ENCODE peak calls at places on chromosomes 2 and 18, in four cellular contexts. One of them, this sample, is unnamed.

GRCh38 chr18:68024716-68025115 is 508.2 kb upstream of the DSEL start:
- DNase-seq in NCI-H2081: no peak
- DNase-seq in T-helper 1 cell: no peak
- DNase-seq in NCI-H1092 treated with DMSO at 0.1 percent for 48 hours: no peak
- DNase-seq in this sample: no peak

GRCh38 chr2:134461511-134461910 is 207.6 kb downstream of the MGAT5 start:
- DNase-seq in NCI-H2081: no peak
- DNase-seq in T-helper 1 cell: no peak
- DNase-seq in NCI-H1092 treated with DMSO at 0.1 percent for 48 hours: no peak
- DNase-seq in this sample: no peak

GRCh38 chr18:13716916-13717315 is 9.4 kb downstream of the FAM210A start:
- DNase-seq in NCI-H2081: no peak
- DNase-seq in T-helper 1 cell: no peak
- DNase-seq in NCI-H1092 treated with DMSO at 0.1 percent for 48 hours: no peak
- DNase-seq in this sample: no peak

GRCh38 chr18:12296457-12296856 is 11.6 kb upstream of the TUBB6 start:
- DNase-seq in NCI-H2081: no peak
- DNase-seq in T-helper 1 cell: no peak
- DNase-seq in NCI-H1092 treated with DMSO at 0.1 percent for 48 hours: no peak
- DNase-seq in this sample: no peak

GRCh38 chr2:100944617-100945432 is 57.3 kb upstream of the RPL31 start:
- DNase-seq in NCI-H2081: no peak
- DNase-seq in T-helper 1 cell: no peak
- DNase-seq in NCI-H1092 treated with DMSO at 0.1 percent for 48 hours: no peak
- DNase-seq in this sample: no peak

GRCh38 chr2:41595235-41595634 is 452.6 kb upstream of the PKDCC start:
- DNase-seq in NCI-H2081: no peak
- DNase-seq in T-helper 1 cell: no peak
- DNase-seq in NCI-H1092 treated with DMSO at 0.1 percent for 48 hours: no peak
- DNase-seq in this sample: no peak

GRCh38 chr2:201996006-201996405 is 37.6 kb upstream of the FZD7 start:
- DNase-seq in NCI-H2081: no peak
- DNase-seq in T-helper 1 cell: no peak
- DNase-seq in NCI-H1092 treated with DMSO at 0.1 percent for 48 hours: no peak
- DNase-seq in this sample: no peak

GRCh38 chr18:63378919-63379638 is 12.1 kb upstream of the KDSR start:
- DNase-seq in NCI-H2081: no peak
- DNase-seq in T-helper 1 cell: no peak
- DNase-seq in NCI-H1092 treated with DMSO at 0.1 percent for 48 hours: no peak
- DNase-seq in this sample: no peak

GRCh38 chr18:63224574-63224973 is 95.0 kb downstream of the BCL2 start:
- DNase-seq in NCI-H2081: no peak
- DNase-seq in T-helper 1 cell: no peak
- DNase-seq in NCI-H1092 treated with DMSO at 0.1 percent for 48 hours: no peak
- DNase-seq in this sample: no peak

GRCh38 chr2:167187049-167187727 is 298.9 kb downstream of the XIRP2 start:
- DNase-seq in NCI-H2081: no peak
- DNase-seq in T-helper 1 cell: no peak
- DNase-seq in NCI-H1092 treated with DMSO at 0.1 percent for 48 hours: no peak
- DNase-seq in this sample: no peak

GRCh38 chr2:115168457-115168856 is 726.0 kb downstream of the DPP10 start:
- DNase-seq in NCI-H2081: no peak
- DNase-seq in T-helper 1 cell: no peak
- DNase-seq in NCI-H1092 treated with DMSO at 0.1 percent for 48 hours: no peak
- DNase-seq in this sample: no peak

GRCh38 chr2:231900486-231900942 is 25.7 kb downstream of the NPPC start:
- DNase-seq in NCI-H2081: no peak
- DNase-seq in T-helper 1 cell: no peak
- DNase-seq in NCI-H1092 treated with DMSO at 0.1 percent for 48 hours: no peak
- DNase-seq in this sample: no peak

GRCh38 chr18:65082907-65083306 is 667.9 kb upstream of the CDH7 start:
- DNase-seq in NCI-H2081: no peak
- DNase-seq in T-helper 1 cell: no peak
- DNase-seq in NCI-H1092 treated with DMSO at 0.1 percent for 48 hours: no peak
- DNase-seq in this sample: peak; percentile 55

GRCh38 chr2:239465017-239466001 is 64.5 kb upstream of the HDAC4 start:
- DNase-seq in NCI-H2081: no peak
- DNase-seq in T-helper 1 cell: no peak
- DNase-seq in NCI-H1092 treated with DMSO at 0.1 percent for 48 hours: no peak
- DNase-seq in this sample: no peak

GRCh38 chr2:98569197-98569793 is 39.0 kb downstream of the COA5 start:
- DNase-seq in NCI-H2081: peak; percentile 5
- DNase-seq in T-helper 1 cell: peak; percentile 26
- DNase-seq in NCI-H1092 treated with DMSO at 0.1 percent for 48 hours: no peak
- DNase-seq in this sample: peak; percentile 7

GRCh38 chr2:27663160-27663462 is 303 bp downstream of the SUPT7L start:
- DNase-seq in NCI-H2081: no peak
- DNase-seq in T-helper 1 cell: no peak
- DNase-seq in NCI-H1092 treated with DMSO at 0.1 percent for 48 hours: no peak
- DNase-seq in this sample: no peak

GRCh38 chr2:26942543-26943295 is 27.7 kb upstream of the MAPRE3 start:
- DNase-seq in NCI-H2081: peak; percentile 65
- DNase-seq in T-helper 1 cell: no peak
- DNase-seq in NCI-H1092 treated with DMSO at 0.1 percent for 48 hours: peak; percentile 7
- DNase-seq in this sample: peak; percentile 37

GRCh38 chr2:102657770-102658169 is 38.4 kb downstream of the SLC9A2 start:
- DNase-seq in NCI-H2081: no peak
- DNase-seq in T-helper 1 cell: no peak
- DNase-seq in NCI-H1092 treated with DMSO at 0.1 percent for 48 hours: no peak
- DNase-seq in this sample: no peak

GRCh38 chr2:46878886-46879285 is 36.7 kb downstream of the MCFD2 start:
- DNase-seq in NCI-H2081: no peak
- DNase-seq in T-helper 1 cell: no peak
- DNase-seq in NCI-H1092 treated with DMSO at 0.1 percent for 48 hours: no peak
- DNase-seq in this sample: no peak

GRCh38 chr18:72799106-72799505 is 68.7 kb downstream of the NETO1 start:
- DNase-seq in NCI-H2081: no peak
- DNase-seq in T-helper 1 cell: no peak
- DNase-seq in NCI-H1092 treated with DMSO at 0.1 percent for 48 hours: no peak
- DNase-seq in this sample: no peak

GRCh38 chr2:71703981-71704545 is 250.7 kb downstream of the DYSF start:
- DNase-seq in NCI-H2081: no peak
- DNase-seq in T-helper 1 cell: no peak
- DNase-seq in NCI-H1092 treated with DMSO at 0.1 percent for 48 hours: no peak
- DNase-seq in this sample: no peak

GRCh38 chr2:142596334-142597088 is 281.0 kb upstream of the KYNU start:
- DNase-seq in NCI-H2081: no peak
- DNase-seq in T-helper 1 cell: no peak
- DNase-seq in NCI-H1092 treated with DMSO at 0.1 percent for 48 hours: no peak
- DNase-seq in this sample: no peak

GRCh38 chr2:587371-587960 is 89.7 kb downstream of the TMEM18 start:
- DNase-seq in NCI-H2081: no peak
- DNase-seq in T-helper 1 cell: no peak
- DNase-seq in NCI-H1092 treated with DMSO at 0.1 percent for 48 hours: no peak
- DNase-seq in this sample: no peak

GRCh38 chr2:99072556-99072955 is 69.0 kb upstream of the C2orf15 start:
- DNase-seq in NCI-H2081: no peak
- DNase-seq in T-helper 1 cell: no peak
- DNase-seq in NCI-H1092 treated with DMSO at 0.1 percent for 48 hours: no peak
- DNase-seq in this sample: no peak

GRCh38 chr2:240929364-240930095 is 23.4 kb downstream of the CROCC2 start:
- DNase-seq in NCI-H2081: no peak
- DNase-seq in T-helper 1 cell: no peak
- DNase-seq in NCI-H1092 treated with DMSO at 0.1 percent for 48 hours: no peak
- DNase-seq in this sample: no peak

GRCh38 chr2:60560734-60561649 is 7.5 kb upstream of the BCL11A start:
- DNase-seq in NCI-H2081: peak; percentile 32
- DNase-seq in T-helper 1 cell: no peak
- DNase-seq in NCI-H1092 treated with DMSO at 0.1 percent for 48 hours: peak; percentile 10
- DNase-seq in this sample: peak; percentile 24

GRCh38 chr2:184530959-184531358 is 67.4 kb upstream of the ZNF804A start:
- DNase-seq in NCI-H2081: no peak
- DNase-seq in T-helper 1 cell: no peak
- DNase-seq in NCI-H1092 treated with DMSO at 0.1 percent for 48 hours: no peak
- DNase-seq in this sample: no peak

GRCh38 chr18:46387426-46388131 is 269.4 kb downstream of the LOXHD1 start:
- DNase-seq in NCI-H2081: no peak
- DNase-seq in T-helper 1 cell: no peak
- DNase-seq in NCI-H1092 treated with DMSO at 0.1 percent for 48 hours: no peak
- DNase-seq in this sample: no peak

GRCh38 chr2:215409331-215410127 is 26.3 kb downstream of the FN1 start:
- DNase-seq in NCI-H2081: no peak
- DNase-seq in T-helper 1 cell: no peak
- DNase-seq in NCI-H1092 treated with DMSO at 0.1 percent for 48 hours: no peak
- DNase-seq in this sample: no peak

GRCh38 chr18:9137168-9138066 is 836 bp downstream of the ANKRD12 start:
- DNase-seq in NCI-H2081: peak; percentile 79
- DNase-seq in T-helper 1 cell: peak; percentile 57
- DNase-seq in NCI-H1092 treated with DMSO at 0.1 percent for 48 hours: peak; percentile 65
- DNase-seq in this sample: peak; percentile 87

GRCh38 chr2:203533696-203534471 is 1.2 kb downstream of the RAPH1 start:
- DNase-seq in NCI-H2081: no peak
- DNase-seq in T-helper 1 cell: no peak
- DNase-seq in NCI-H1092 treated with DMSO at 0.1 percent for 48 hours: no peak
- DNase-seq in this sample: peak; percentile 61

GRCh38 chr18:32276896-32277295 is 87.1 kb downstream of the MEP1B start:
- DNase-seq in NCI-H2081: no peak
- DNase-seq in T-helper 1 cell: no peak
- DNase-seq in NCI-H1092 treated with DMSO at 0.1 percent for 48 hours: no peak
- DNase-seq in this sample: no peak

GRCh38 chr2:200694071-200694470 is 108.3 kb downstream of the AOX1 start:
- DNase-seq in NCI-H2081: no peak
- DNase-seq in T-helper 1 cell: no peak
- DNase-seq in NCI-H1092 treated with DMSO at 0.1 percent for 48 hours: no peak
- DNase-seq in this sample: no peak

GRCh38 chr2:197357986-197358385 is 47.4 kb upstream of the ANKRD44 start:
- DNase-seq in NCI-H2081: no peak
- DNase-seq in T-helper 1 cell: no peak
- DNase-seq in NCI-H1092 treated with DMSO at 0.1 percent for 48 hours: no peak
- DNase-seq in this sample: no peak